ENCODE peak calls at places on chromosomes 16 and 17, in eight cellular contexts. Z is AG08395; R is Karpas-422; P is activated CD4-positive, alpha-beta T cell treated with anti-CD3 and anti-CD28 coated beads, Interleukin-2, amount 10 ng/mL, durations not matched to agents 24 days and 14 days; C is activated T-helper 9 cell treated with anti-CD3 and anti-CD28 coated beads, Interleukin-2, amount 50 U/mL, for 16 hours; W is spleen; U is activated naive CD4-positive, alpha-beta T cell treated with anti-CD3 and anti-CD28 coated beads, Interleukin-2, amount 50 U/mL, for 16 hours; G is EL. S is an unnamed sample.

GRCh38 chr16:70267516-70267915 is 15.8 kb upstream of the EXOSC6 start:
- DNase-seq in U (no peak), P (peak), C (no peak), Z (peak), W (no peak), G (peak), R (peak), S (no peak)

GRCh38 chr17:157901-158300 is 20.5 kb downstream of the SCGB1C2 start:
- DNase-seq in P (no peak), Z (no peak), U (no peak), G (no peak), W (no peak), R (no peak), C (no peak), S (no peak)

GRCh38 chr17:52036416-52036815 is 122.1 kb downstream of the CA10 start:
- DNase-seq in W (no peak), R (no peak), Z (no peak), P (no peak), C (no peak), G (no peak), U (no peak), S (no peak)

GRCh38 chr17:45813051-45813731 is 29.1 kb downstream of the CRHR1 start:
- DNase-seq in W (no peak), Z (no peak), U (no peak), R (no peak), G (no peak), P (no peak), C (no peak), S (no peak)

GRCh38 chr16:81266680-81267095 is 28.2 kb downstream of the BCO1 start:
- DNase-seq in G (no peak), Z (no peak), P (peak), U (no peak), R (no peak), C (no peak), W (no peak), S (no peak)

GRCh38 chr17:63930951-63931575 is 1.1 kb downstream of the CD79B start:
- DNase-seq in W (peak), Z (peak), R (peak), C (peak), G (peak), U (peak), P (peak), S (no peak)

GRCh38 chr17:17752822-17753448 is 71.7 kb downstream of the RAI1 start:
- DNase-seq in U (no peak), W (peak), C (no peak), R (no peak), P (no peak), Z (no peak), G (no peak), S (no peak)

GRCh38 chr17:47620503-47621245 is 29.0 kb upstream of the KPNB1 start:
- DNase-seq in Z (no peak), C (no peak), U (no peak), G (no peak), W (no peak), P (no peak), R (no peak), S (no peak)

GRCh38 chr16:72715267-72715666 is 332.7 kb downstream of the ZFHX3 start:
- DNase-seq in W (no peak), G (peak), Z (peak), C (no peak), U (no peak), R (no peak), P (no peak), S (no peak)

GRCh38 chr17:49629447-49629846 is 48.5 kb downstream of the SPOP start:
- DNase-seq in R (no peak), W (no peak), U (no peak), P (no peak), Z (no peak), G (no peak), C (no peak), S (no peak)

GRCh38 chr16:19432429-19432828 is 14.7 kb downstream of the TMC5 start:
- DNase-seq in U (no peak), W (no peak), R (no peak), C (no peak), P (peak), G (no peak), Z (no peak), S (peak)

GRCh38 chr16:2511128-2511785 is 2.5 kb upstream of the ATP6V0C start:
- DNase-seq in Z (peak), W (peak), C (no peak), R (no peak), U (no peak), P (no peak), G (peak), S (peak)

GRCh38 chr16:46729326-46729995 is 18.7 kb downstream of the MYLK3 start:
- DNase-seq in G (no peak), R (no peak), P (no peak), C (no peak), Z (no peak), U (no peak), W (peak), S (no peak)

GRCh38 chr16:84730406-84731106 is 30.8 kb downstream of the USP10 start:
- DNase-seq in Z (peak), U (peak), P (peak), W (no peak), R (peak), G (peak), C (no peak), S (no peak)

GRCh38 chr17:58556833-58557250 is 42.4 kb upstream of the MTMR4 start:
- DNase-seq in W (no peak), G (no peak), P (no peak), U (no peak), C (no peak), Z (no peak), R (no peak), S (no peak)

GRCh38 chr17:7867881-7868329 is 10.1 kb downstream of the CYB5D1 start:
- DNase-seq in W (no peak), Z (no peak), G (no peak), C (no peak), P (peak), U (no peak), R (no peak), S (no peak)

GRCh38 chr17:81487487-81488275 is 24.9 kb downstream of the ACTG1 start:
- DNase-seq in Z (peak), P (peak), W (peak), G (peak), U (peak), C (peak), R (no peak), S (peak)

GRCh38 chr17:12618557-12618956 is 47.1 kb upstream of the MYOCD start:
- DNase-seq in R (no peak), U (no peak), G (peak), W (no peak), C (no peak), Z (no peak), P (no peak), S (no peak)

GRCh38 chr17:72602517-72603345 is 481.9 kb downstream of the SOX9 start:
- DNase-seq in Z (peak), U (no peak), P (no peak), G (peak), W (no peak), R (peak), C (no peak), S (peak)

GRCh38 chr16:78925071-78925714 is 675.3 kb downstream of the MAF start:
- DNase-seq in P (peak), Z (no peak), R (peak), G (no peak), U (no peak), C (peak), W (no peak), S (no peak)

GRCh38 chr16:3650631-3651265 is 3.7 kb upstream of the DNASE1 start:
- DNase-seq in Z (no peak), P (no peak), U (no peak), W (peak), G (no peak), C (no peak), R (no peak), S (no peak)

GRCh38 chr17:45388604-45389325 is 43.9 kb downstream of the ARHGAP27 start:
- DNase-seq in Z (peak), P (no peak), C (no peak), R (no peak), U (no peak), G (peak), W (no peak), S (no peak)

GRCh38 chr16:81137012-81137335 is 40.8 kb upstream of the GCSH start:
- DNase-seq in R (no peak), U (no peak), Z (peak), C (no peak), P (no peak), W (no peak), G (peak), S (no peak)

GRCh38 chr16:81786321-81786720 is 7.2 kb downstream of the PLCG2 start:
- DNase-seq in U (no peak), Z (peak), R (peak), C (no peak), W (no peak), P (no peak), G (peak), S (no peak)

GRCh38 chr16:79639576-79640311 is 39.2 kb upstream of the MAF start:
- DNase-seq in R (no peak), C (no peak), P (peak), Z (no peak), W (no peak), G (no peak), U (no peak), S (no peak)

GRCh38 chr17:65278050-65278819 is 141.1 kb downstream of the RGS9 start:
- DNase-seq in R (peak), U (peak), Z (peak), P (peak), W (no peak), G (peak), C (no peak), S (peak)

GRCh38 chr16:17828012-17828411 is 357.3 kb upstream of the XYLT1 start:
- DNase-seq in P (no peak), C (no peak), G (peak), R (no peak), Z (peak), W (no peak), U (no peak), S (no peak)

GRCh38 chr16:23832882-23833281 is 2.9 kb upstream of the PRKCB start:
- DNase-seq in P (no peak), G (no peak), W (no peak), R (peak), C (no peak), Z (no peak), U (no peak), S (no peak)

GRCh38 chr16:53055603-53056527 is 1.1 kb downstream of the CHD9 start:
- DNase-seq in Z (peak), C (no peak), R (peak), G (peak), W (no peak), U (no peak), P (peak), S (no peak)

S was measured in pancreas.